ENCODE peak calls at places on chromosome 9, in four cellular contexts. Q is WTC11, R is A549, X is type B pancreatic cell. N is an unnamed sample.

GRCh38 chr9:3088166-3088702 is 244.3 kb upstream of the PUM3 start:
- DNase-seq in Q (peak; percentile 59), R (no peak), X (no peak), N (no peak)

GRCh38 chr9:134694714-134695113 is 53.1 kb downstream of the COL5A1 start:
- DNase-seq in Q (no peak), R (no peak), X (no peak), N (peak; percentile 29)

GRCh38 chr9:73841018-73841417 is 656.1 kb upstream of the RORB start:
- DNase-seq in Q (no peak), R (no peak), X (no peak), N (no peak)

GRCh38 chr9:27573699-27574265 is 501 bp upstream of the C9orf72 start:
- DNase-seq in Q (peak; percentile 92), R (peak; percentile 99), X (peak; percentile 90), N (peak; percentile 99)

GRCh38 chr9:94812343-94812742 is 85.8 kb downstream of the AOPEP start:
- DNase-seq in Q (no peak), R (peak; percentile 68), X (no peak), N (no peak)

GRCh38 chr9:134855231-134855899 is 25.2 kb upstream of the FCN2 start:
- DNase-seq in Q (no peak), R (no peak), X (peak; percentile 55), N (no peak)

GRCh38 chr9:136048560-136049411 is 46.3 kb downstream of the NACC2 start:
- DNase-seq in Q (no peak), R (no peak), X (peak; percentile 69), N (peak; percentile 68)

GRCh38 chr9:16170119-16170518 is 617.3 kb downstream of the CCDC171 start:
- DNase-seq in Q (no peak), R (no peak), X (no peak), N (no peak)

GRCh38 chr9:6199596-6199995 is 16.0 kb upstream of the IL33 start:
- DNase-seq in Q (no peak), R (no peak), X (no peak), N (no peak)

GRCh38 chr9:621199-621860 is 220.2 kb upstream of the DMRT1 start:
- DNase-seq in Q (no peak), R (no peak), X (no peak), N (peak; percentile 86)

GRCh38 chr9:16625106-16625505 is 245.4 kb downstream of the BNC2 start:
- DNase-seq in Q (no peak), R (no peak), X (no peak), N (no peak)

GRCh38 chr9:134648701-134649525 is 7.3 kb downstream of the COL5A1 start:
- DNase-seq in Q (no peak), R (no peak), X (no peak), N (no peak)

GRCh38 chr9:69044226-69045219 is 9.0 kb downstream of the FXN start:
- DNase-seq in Q (no peak), R (no peak), X (no peak), N (no peak)

GRCh38 chr9:121975801-121976277 is 117.3 kb downstream of the TTLL11 start:
- DNase-seq in Q (no peak), R (peak; percentile 63), X (no peak), N (no peak)

GRCh38 chr9:76886318-76886717 is 19.6 kb downstream of the PRUNE2 start:
- DNase-seq in Q (no peak), R (no peak), X (no peak), N (no peak)

GRCh38 chr9:124257865-124258764 is at the start of gene NEK6:
- DNase-seq in Q (no peak), R (no peak), X (no peak), N (no peak)

GRCh38 chr9:124353811-124354274 is 61.4 kb downstream of the PSMB7 start:
- DNase-seq in Q (no peak), R (peak; percentile 33), X (no peak), N (no peak)

GRCh38 chr9:87259543-87259942 is 238.1 kb upstream of the DAPK1 start:
- DNase-seq in Q (no peak), R (no peak), X (no peak), N (no peak)

GRCh38 chr9:131608469-131609115 is 63.3 kb downstream of the PRRT1B start:
- DNase-seq in Q (peak; percentile 64), R (peak; percentile 67), X (no peak), N (no peak)

GRCh38 chr9:89356782-89357181 is 38.5 kb downstream of the SECISBP2 start:
- DNase-seq in Q (no peak), R (no peak), X (no peak), N (no peak)

GRCh38 chr9:22214497-22215031 is 205.5 kb upstream of the CDKN2B start:
- DNase-seq in Q (no peak), R (no peak), X (no peak), N (no peak)

GRCh38 chr9:97293827-97294226 is 13.6 kb upstream of the CCDC180 start:
- DNase-seq in Q (no peak), R (no peak), X (no peak), N (no peak)

GRCh38 chr9:84296146-84296843 is 44.3 kb downstream of the SLC28A3 start:
- DNase-seq in Q (no peak), R (peak; percentile 15), X (no peak), N (peak; percentile 70)

GRCh38 chr9:113376634-113377531 is at the start of gene HDHD3:
- DNase-seq in Q (peak; percentile 80), R (peak; percentile 87), X (peak; percentile 82), N (peak; percentile 59)
- TF ChIP-seq CTCF in Q (no peak), R (no peak), X (no peak), N (no peak)

DNA sequence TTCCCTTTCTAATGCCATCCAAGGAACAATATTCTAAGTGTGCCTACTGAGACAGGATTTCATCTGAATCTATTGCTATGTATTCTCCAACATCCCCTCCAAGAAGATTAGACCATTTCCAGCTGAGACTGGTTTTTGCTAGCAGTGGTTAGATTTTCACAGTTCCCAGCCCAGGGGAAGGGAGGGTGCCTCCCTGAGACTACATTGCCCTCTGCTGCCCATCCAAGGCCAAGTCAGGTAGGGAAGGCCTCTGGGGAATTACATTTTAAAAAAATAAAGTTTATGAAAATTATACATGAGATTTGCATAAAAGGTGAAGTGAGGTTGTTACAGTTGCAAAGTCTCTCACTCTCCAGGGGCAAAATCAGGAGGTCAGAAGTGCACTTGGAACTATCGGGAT is 28.0 kb upstream of the SYK start:
- DNase-seq in Q (peak; percentile 33), R (no peak), X (no peak), N (no peak)
- TF ChIP-seq CTCF in Q (peak; percentile 17), R (peak; percentile 16), X (peak; percentile 68), N (peak; percentile 44)

GRCh38 chr9:118533101-118533500 is 828.9 kb downstream of the TLR4 start:
- DNase-seq in Q (no peak), R (no peak), X (no peak), N (no peak)
- TF ChIP-seq CTCF in Q (no peak), R (no peak), X (no peak), N (no peak)

GRCh38 chr9:34254141-34254913 is 74.7 kb downstream of the KIF24 start:
- DNase-seq in Q (no peak), R (peak; percentile 59), X (no peak), N (no peak)

GRCh38 chr9:34256987-34257585 is 72.0 kb downstream of the KIF24 start:
- DNase-seq in Q (no peak), R (no peak), X (no peak), N (no peak)

GRCh38 chr9:34253460-34253837 is 74.6 kb downstream of the UBAP1 start:
- DNase-seq in Q (no peak), R (peak; percentile 54), X (no peak), N (no peak)

GRCh38 chr9:34256104-34256503 is 73.0 kb downstream of the KIF24 start:
- DNase-seq in Q (peak; percentile 28), R (no peak), X (no peak), N (no peak)

GRCh38 chr9:34254966-34255825 is 73.9 kb downstream of the KIF24 start:
- DNase-seq in Q (no peak), R (no peak), X (no peak), N (no peak)
- TF ChIP-seq CTCF in Q (no peak), R (no peak), X (no peak), N (no peak)

DNA sequence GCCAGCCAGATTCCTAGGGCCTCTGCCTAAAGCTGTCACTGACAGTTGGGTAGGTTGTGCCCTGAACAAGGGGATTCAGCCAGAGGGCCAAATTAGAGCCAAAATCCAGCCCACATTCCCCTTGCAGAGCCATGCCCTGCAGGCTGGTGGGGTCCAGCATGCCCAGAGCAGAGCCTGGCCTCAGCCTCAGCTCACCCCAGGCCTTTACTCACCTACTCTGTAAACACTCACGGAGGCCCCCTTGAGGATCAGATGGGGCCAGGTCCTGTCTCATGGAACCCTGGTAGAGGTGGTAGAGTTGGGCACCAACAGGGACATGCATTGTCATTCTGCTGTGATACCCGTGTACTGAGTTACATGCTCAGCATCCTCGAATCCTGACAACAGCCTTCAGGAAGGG is 74.9 kb downstream of the LMX1B start:
- DNase-seq in Q (no peak), R (no peak), X (no peak), N (no peak)
- TF ChIP-seq CTCF in Q (no peak), R (no peak), X (no peak), N (no peak)

DNA sequence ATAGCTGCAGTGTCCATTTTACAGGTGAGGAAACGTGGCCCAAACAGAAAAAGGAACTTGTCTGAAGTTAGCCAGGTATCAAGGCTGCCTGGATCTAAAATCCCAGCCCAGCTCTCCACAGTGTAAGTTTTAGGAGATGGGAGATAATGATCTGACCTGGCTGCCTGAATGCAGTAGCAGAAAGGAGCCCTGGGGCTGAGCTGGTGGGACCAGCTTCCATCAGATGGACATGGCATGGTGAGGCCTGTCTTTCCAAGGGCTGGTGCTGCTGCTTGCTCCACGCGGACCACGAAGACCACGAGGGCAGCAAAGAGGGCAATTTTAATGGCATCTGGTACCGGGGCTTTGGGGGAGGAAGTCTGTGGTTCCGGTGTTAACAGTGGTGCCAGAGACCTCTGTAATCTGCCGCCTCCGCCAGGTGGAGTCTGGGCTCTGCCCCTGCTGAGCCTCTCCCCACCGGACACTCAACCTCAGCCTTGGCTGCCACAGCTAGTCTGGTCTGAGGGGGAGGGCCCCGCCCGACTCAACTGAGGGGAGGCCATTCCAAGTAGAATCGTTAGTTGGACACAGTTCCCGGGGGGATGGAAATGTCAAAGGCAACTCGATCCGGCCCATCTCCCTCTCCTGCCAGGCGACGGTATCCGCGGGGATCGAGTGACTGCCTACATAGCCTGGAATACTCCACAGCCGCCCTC is 650 bp downstream of the MYORG start:
- DNase-seq in Q (peak; percentile 63), R (peak; percentile 57), X (peak; percentile 66), N (no peak)
- TF ChIP-seq CTCF in Q (no peak), R (peak; percentile 28), X (no peak), N (no peak)

GRCh38 chr9:114507726-114508125 is 2.5 kb upstream of the WHRN start:
- DNase-seq in Q (no peak), R (peak; percentile 50), X (no peak), N (no peak)
- TF ChIP-seq CTCF in Q (no peak), R (peak; percentile 44), X (peak; percentile 40), N (peak; percentile 32)

N was measured in CD14-positive monocyte.